ENCODE peak calls at places on chromosomes 12 and 14, in seven cellular contexts. One of them, this sample, is unnamed. For H3K4me1, the result is how much of the 10 kb centered on the place peaks cover.

GRCh38 chr14:92650581-92651105 is 97.8 kb downstream of the LGMN start:
- DNase-seq in ascending aorta: no peak
- DNase-seq in GM23248: no peak
- DNase-seq in heart right ventricle: no peak
- DNase-seq in fibroblast of lung: no peak
- DNase-seq in pancreas: no peak
- DNase-seq in GM23338: no peak
- DNase-seq in this sample: peak

GRCh38 chr14:87013583-87013982 is 979.4 kb downstream of the GALC start:
- DNase-seq in ascending aorta: no peak
- DNase-seq in GM23248: peak
- DNase-seq in heart right ventricle: no peak
- DNase-seq in fibroblast of lung: peak
- DNase-seq in pancreas: no peak
- DNase-seq in GM23338: no peak
- DNase-seq in this sample: no peak

GRCh38 chr12:32211769-32212156 is 105.1 kb downstream of the BICD1 start:
- DNase-seq in ascending aorta: no peak
- DNase-seq in GM23248: no peak
- DNase-seq in heart right ventricle: no peak
- DNase-seq in fibroblast of lung: no peak
- DNase-seq in pancreas: no peak
- DNase-seq in GM23338: no peak
- DNase-seq in this sample: no peak

GRCh38 chr14:77988966-77989365 is 181.2 kb upstream of the NRXN3 start:
- DNase-seq in ascending aorta: no peak
- DNase-seq in GM23248: peak
- DNase-seq in heart right ventricle: peak
- DNase-seq in fibroblast of lung: peak
- DNase-seq in pancreas: no peak
- DNase-seq in GM23338: no peak
- DNase-seq in this sample: no peak

GRCh38 chr12:7161327-7161726 is 28.2 kb upstream of the PEX5 start:
- DNase-seq in ascending aorta: no peak
- DNase-seq in GM23248: no peak
- DNase-seq in heart right ventricle: no peak
- DNase-seq in fibroblast of lung: no peak
- DNase-seq in pancreas: no peak
- DNase-seq in GM23338: no peak
- DNase-seq in this sample: no peak

GRCh38 chr14:67665886-67666285 is 8.5 kb downstream of the VTI1B start:
- DNase-seq in ascending aorta: no peak
- DNase-seq in GM23248: peak
- DNase-seq in heart right ventricle: no peak
- DNase-seq in fibroblast of lung: peak
- DNase-seq in pancreas: no peak
- DNase-seq in GM23338: no peak
- DNase-seq in this sample: no peak

GRCh38 chr12:12467701-12468218 is 94.9 kb downstream of the DUSP16 start:
- DNase-seq in ascending aorta: no peak
- DNase-seq in GM23248: no peak
- DNase-seq in heart right ventricle: no peak
- DNase-seq in fibroblast of lung: peak
- DNase-seq in pancreas: no peak
- DNase-seq in GM23338: no peak
- DNase-seq in this sample: peak

GRCh38 chr14:100654025-100654813 is 67.0 kb upstream of the BEGAIN start:
- DNase-seq in ascending aorta: no peak
- DNase-seq in GM23248: no peak
- DNase-seq in heart right ventricle: no peak
- DNase-seq in fibroblast of lung: no peak
- DNase-seq in pancreas: no peak
- DNase-seq in GM23338: no peak
- DNase-seq in this sample: no peak

GRCh38 chr14:97777622-97778021 is 980.4 kb downstream of the VRK1 start:
- DNase-seq in ascending aorta: no peak
- DNase-seq in GM23248: no peak
- DNase-seq in heart right ventricle: no peak
- DNase-seq in fibroblast of lung: no peak
- DNase-seq in pancreas: no peak
- DNase-seq in GM23338: no peak
- DNase-seq in this sample: no peak

GRCh38 chr12:92859650-92860386 is 69.3 kb downstream of the EEA1 start:
- DNase-seq in ascending aorta: no peak
- DNase-seq in GM23248: no peak
- DNase-seq in heart right ventricle: no peak
- DNase-seq in fibroblast of lung: no peak
- DNase-seq in pancreas: no peak
- DNase-seq in GM23338: no peak
- DNase-seq in this sample: no peak

GRCh38 chr14:104337381-104337780 is 199.0 kb downstream of the KIF26A start:
- DNase-seq in ascending aorta: no peak
- DNase-seq in GM23248: no peak
- DNase-seq in heart right ventricle: no peak
- DNase-seq in fibroblast of lung: no peak
- DNase-seq in pancreas: no peak
- DNase-seq in GM23338: no peak
- DNase-seq in this sample: no peak

GRCh38 chr14:61512026-61512425 is 183.3 kb upstream of the HIF1A start:
- DNase-seq in ascending aorta: no peak
- DNase-seq in GM23248: peak
- DNase-seq in heart right ventricle: no peak
- DNase-seq in fibroblast of lung: no peak
- DNase-seq in pancreas: no peak
- DNase-seq in GM23338: no peak
- DNase-seq in this sample: no peak

GRCh38 chr12:116161588-116161987 is 115.9 kb downstream of the MED13L start:
- DNase-seq in ascending aorta: no peak
- DNase-seq in GM23248: peak
- DNase-seq in heart right ventricle: no peak
- DNase-seq in fibroblast of lung: peak
- DNase-seq in pancreas: no peak
- DNase-seq in GM23338: no peak
- DNase-seq in this sample: no peak

GRCh38 chr12:98725481-98726247 is 80.6 kb downstream of the APAF1 start:
- DNase-seq in ascending aorta: no peak
- DNase-seq in GM23248: peak
- DNase-seq in heart right ventricle: no peak
- DNase-seq in fibroblast of lung: peak
- DNase-seq in pancreas: peak
- DNase-seq in GM23338: peak
- DNase-seq in this sample: no peak

GRCh38 chr12:108573310-108573709 is 10.9 kb downstream of the ISCU start:
- DNase-seq in ascending aorta: no peak
- DNase-seq in GM23248: peak
- DNase-seq in heart right ventricle: no peak
- DNase-seq in fibroblast of lung: no peak
- DNase-seq in pancreas: no peak
- DNase-seq in GM23338: no peak
- DNase-seq in this sample: no peak

GRCh38 chr14:51302319-51303030 is 62.4 kb downstream of the TMX1 start:
- DNase-seq in ascending aorta: no peak
- DNase-seq in GM23248: no peak
- DNase-seq in heart right ventricle: no peak
- DNase-seq in fibroblast of lung: peak
- DNase-seq in pancreas: no peak
- DNase-seq in GM23338: no peak
- DNase-seq in this sample: no peak

GRCh38 chr12:12606793-12607589 is 4.7 kb upstream of the CREBL2 start:
- DNase-seq in ascending aorta: no peak
- DNase-seq in GM23248: peak
- DNase-seq in heart right ventricle: no peak
- DNase-seq in fibroblast of lung: peak
- DNase-seq in pancreas: no peak
- DNase-seq in GM23338: no peak
- DNase-seq in this sample: no peak

GRCh38 chr12:21451529-21451928 is 14.1 kb downstream of the PYROXD1 start:
- DNase-seq in ascending aorta: no peak
- DNase-seq in GM23248: peak
- DNase-seq in heart right ventricle: no peak
- DNase-seq in fibroblast of lung: peak
- DNase-seq in pancreas: no peak
- DNase-seq in GM23338: peak
- DNase-seq in this sample: no peak

GRCh38 chr12:24404086-24404815 is 454.8 kb upstream of the SOX5 start:
- DNase-seq in ascending aorta: no peak
- DNase-seq in GM23248: no peak
- DNase-seq in heart right ventricle: no peak
- DNase-seq in fibroblast of lung: peak
- DNase-seq in pancreas: no peak
- DNase-seq in GM23338: no peak
- DNase-seq in this sample: no peak

GRCh38 chr14:87131879-87132278 is 861.1 kb downstream of the GALC start:
- DNase-seq in ascending aorta: no peak
- DNase-seq in GM23248: peak
- DNase-seq in heart right ventricle: no peak
- DNase-seq in fibroblast of lung: peak
- DNase-seq in pancreas: no peak
- DNase-seq in GM23338: peak
- DNase-seq in this sample: no peak

GRCh38 chr14:92501891-92502351 is 11.7 kb upstream of the RIN3 start:
- DNase-seq in ascending aorta: no peak
- DNase-seq in GM23248: peak
- DNase-seq in heart right ventricle: no peak
- DNase-seq in fibroblast of lung: peak
- DNase-seq in pancreas: no peak
- DNase-seq in GM23338: no peak
- DNase-seq in this sample: no peak

GRCh38 chr14:24965934-24966593 is 83.9 kb downstream of the STXBP6 start:
- DNase-seq in ascending aorta: no peak
- DNase-seq in GM23248: peak
- DNase-seq in heart right ventricle: peak
- DNase-seq in fibroblast of lung: peak
- DNase-seq in pancreas: peak
- DNase-seq in GM23338: no peak
- DNase-seq in this sample: no peak

GRCh38 chr14:64752909-64753308 is 48.7 kb downstream of the PLEKHG3 start:
- DNase-seq in ascending aorta: no peak
- DNase-seq in GM23248: no peak
- DNase-seq in heart right ventricle: no peak
- DNase-seq in fibroblast of lung: no peak
- DNase-seq in pancreas: no peak
- DNase-seq in GM23338: no peak
- DNase-seq in this sample: no peak

GRCh38 chr12:20000229-20000869 is 368.0 kb upstream of the PDE3A start:
- DNase-seq in ascending aorta: no peak
- DNase-seq in GM23248: no peak
- DNase-seq in heart right ventricle: no peak
- DNase-seq in fibroblast of lung: no peak
- DNase-seq in pancreas: no peak
- DNase-seq in GM23338: peak
- DNase-seq in this sample: no peak

GRCh38 chr12:92547906-92548305 is 154.9 kb upstream of the PLEKHG7 start:
- DNase-seq in ascending aorta: no peak
- DNase-seq in GM23248: peak
- DNase-seq in heart right ventricle: no peak
- DNase-seq in fibroblast of lung: no peak
- DNase-seq in pancreas: no peak
- DNase-seq in GM23338: no peak
- DNase-seq in this sample: no peak

DNA sequence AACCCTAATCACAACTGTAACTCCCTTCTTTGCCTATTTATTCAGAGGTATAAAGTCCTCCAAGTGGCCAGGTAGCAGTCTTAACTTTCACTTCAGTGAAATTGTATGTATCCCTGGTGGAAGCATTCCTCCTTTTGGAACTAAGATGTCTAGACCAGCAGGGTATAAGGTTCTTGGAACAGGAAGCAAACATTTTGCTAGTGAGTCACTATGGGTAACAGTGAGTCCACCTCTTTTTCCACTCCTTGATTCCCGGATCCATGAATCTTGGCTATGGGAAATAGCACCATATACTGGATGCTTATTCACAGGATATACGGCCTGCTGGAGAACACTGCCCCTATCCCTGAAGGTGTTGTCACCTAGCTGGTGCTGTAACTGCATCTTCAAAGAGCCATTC is 80.2 kb downstream of the KCNA5 start:
- DNase-seq in ascending aorta: no peak
- DNase-seq in GM23248: peak
- DNase-seq in heart right ventricle: no peak
- DNase-seq in fibroblast of lung: peak
- DNase-seq in pancreas: no peak
- DNase-seq in GM23338: no peak
- DNase-seq in this sample: no peak
- H3K4me1 ChIP-seq in ascending aorta: under half
- H3K4me1 ChIP-seq in GM23248: under half
- H3K4me1 ChIP-seq in heart right ventricle: under half
- H3K4me1 ChIP-seq in fibroblast of lung: under half
- H3K4me1 ChIP-seq in pancreas: under half
- H3K4me1 ChIP-seq in GM23338: under half
- H3K4me1 ChIP-seq in this sample: under half

GRCh38 chr12:1716215-1716862 is 25.5 kb downstream of the ADIPOR2 start:
- DNase-seq in ascending aorta: no peak
- DNase-seq in GM23248: peak
- DNase-seq in heart right ventricle: no peak
- DNase-seq in fibroblast of lung: peak
- DNase-seq in pancreas: no peak
- DNase-seq in GM23338: no peak
- DNase-seq in this sample: no peak
- H3K4me1 ChIP-seq in ascending aorta: under half
- H3K4me1 ChIP-seq in GM23248: under half
- H3K4me1 ChIP-seq in heart right ventricle: under half
- H3K4me1 ChIP-seq in fibroblast of lung: under half
- H3K4me1 ChIP-seq in pancreas: under half
- H3K4me1 ChIP-seq in GM23338: under half
- H3K4me1 ChIP-seq in this sample: under half

GRCh38 chr12:40229690-40230651 is 5.2 kb downstream of the LRRK2 start:
- DNase-seq in ascending aorta: no peak
- DNase-seq in GM23248: no peak
- DNase-seq in heart right ventricle: no peak
- DNase-seq in fibroblast of lung: no peak
- DNase-seq in pancreas: no peak
- DNase-seq in GM23338: no peak
- DNase-seq in this sample: no peak

GRCh38 chr12:40227447-40227846 is 2.6 kb downstream of the LRRK2 start:
- DNase-seq in ascending aorta: no peak
- DNase-seq in GM23248: no peak
- DNase-seq in heart right ventricle: no peak
- DNase-seq in fibroblast of lung: no peak
- DNase-seq in pancreas: no peak
- DNase-seq in GM23338: no peak
- DNase-seq in this sample: no peak

GRCh38 chr12:40226652-40227051 is 1.9 kb downstream of the LRRK2 start:
- DNase-seq in ascending aorta: peak
- DNase-seq in GM23248: peak
- DNase-seq in heart right ventricle: peak
- DNase-seq in fibroblast of lung: peak
- DNase-seq in pancreas: peak
- DNase-seq in GM23338: no peak
- DNase-seq in this sample: no peak

GRCh38 chr12:40225984-40226602 is 1.3 kb downstream of the LRRK2 start:
- DNase-seq in ascending aorta: no peak
- DNase-seq in GM23248: peak
- DNase-seq in heart right ventricle: no peak
- DNase-seq in fibroblast of lung: no peak
- DNase-seq in pancreas: no peak
- DNase-seq in GM23338: no peak
- DNase-seq in this sample: no peak

GRCh38 chr12:40228727-40229126 is 3.9 kb downstream of the LRRK2 start:
- DNase-seq in ascending aorta: no peak
- DNase-seq in GM23248: no peak
- DNase-seq in heart right ventricle: no peak
- DNase-seq in fibroblast of lung: no peak
- DNase-seq in pancreas: no peak
- DNase-seq in GM23338: no peak
- DNase-seq in this sample: no peak
- H3K4me1 ChIP-seq in ascending aorta: under half
- H3K4me1 ChIP-seq in GM23248: under half
- H3K4me1 ChIP-seq in heart right ventricle: under half
- H3K4me1 ChIP-seq in fibroblast of lung: under half
- H3K4me1 ChIP-seq in pancreas: under half
- H3K4me1 ChIP-seq in GM23338: under half
- H3K4me1 ChIP-seq in this sample: under half

GRCh38 chr14:34012978-34013713 is 62.3 kb upstream of the EGLN3 start:
- DNase-seq in ascending aorta: no peak
- DNase-seq in GM23248: no peak
- DNase-seq in heart right ventricle: no peak
- DNase-seq in fibroblast of lung: no peak
- DNase-seq in pancreas: no peak
- DNase-seq in GM23338: no peak
- DNase-seq in this sample: no peak
- H3K4me1 ChIP-seq in ascending aorta: under half
- H3K4me1 ChIP-seq in GM23248: under half
- H3K4me1 ChIP-seq in heart right ventricle: under half
- H3K4me1 ChIP-seq in fibroblast of lung: under half
- H3K4me1 ChIP-seq in pancreas: under half
- H3K4me1 ChIP-seq in GM23338: under half
- H3K4me1 ChIP-seq in this sample: under half